ENCODE peak calls at places on chromosomes 11 and 22, in four cellular contexts. One of them, this sample, is unnamed.

GRCh38 chr22:29816128-29816527 is 21.9 kb downstream of the ASCC2 start:
- DNase-seq in GM10248: no peak
- DNase-seq in kidney tubule cell: no peak
- DNase-seq in astrocyte: no peak
- DNase-seq in this sample: no peak

GRCh38 chr11:43892851-43893250 is 12.2 kb downstream of the ALKBH3 start:
- DNase-seq in kidney tubule cell: no peak
- DNase-seq in astrocyte: no peak
- DNase-seq in GM10248: no peak
- DNase-seq in this sample: no peak

GRCh38 chr22:24703101-24703500 is 71.4 kb downstream of the PIWIL3 start:
- DNase-seq in kidney tubule cell: no peak
- DNase-seq in GM10248: no peak
- DNase-seq in astrocyte: no peak
- DNase-seq in this sample: no peak

GRCh38 chr11:117931971-117932370 is 2.8 kb upstream of the TMPRSS13 start:
- DNase-seq in GM10248: peak; percentile 75
- DNase-seq in kidney tubule cell: peak; percentile 22
- DNase-seq in astrocyte: no peak
- DNase-seq in this sample: no peak

GRCh38 chr11:77301510-77301909 is at the start of gene GDPD4:
- DNase-seq in GM10248: no peak
- DNase-seq in kidney tubule cell: no peak
- DNase-seq in astrocyte: no peak
- DNase-seq in this sample: no peak

GRCh38 chr11:34206598-34207300 is 101.3 kb downstream of the NAT10 start:
- DNase-seq in kidney tubule cell: no peak
- DNase-seq in GM10248: no peak
- DNase-seq in astrocyte: no peak
- DNase-seq in this sample: no peak

GRCh38 chr22:27318516-27318915 is 483.0 kb downstream of the MN1 start:
- DNase-seq in kidney tubule cell: peak; percentile 13
- DNase-seq in astrocyte: peak; percentile 91
- DNase-seq in GM10248: no peak
- DNase-seq in this sample: peak; percentile 72

GRCh38 chr22:47036936-47037485 is 274.6 kb downstream of the TBC1D22A start:
- DNase-seq in astrocyte: no peak
- DNase-seq in kidney tubule cell: no peak
- DNase-seq in GM10248: no peak
- DNase-seq in this sample: no peak

GRCh38 chr11:92917927-92918326 is 51.5 kb upstream of the MTNR1B start:
- DNase-seq in GM10248: no peak
- DNase-seq in astrocyte: no peak
- DNase-seq in kidney tubule cell: peak; percentile 23
- DNase-seq in this sample: no peak

GRCh38 chr11:69173925-69174591 is 18.3 kb downstream of the SMIM38 start:
- DNase-seq in kidney tubule cell: no peak
- DNase-seq in GM10248: no peak
- DNase-seq in astrocyte: peak; percentile 58
- DNase-seq in this sample: no peak

GRCh38 chr11:19827399-19828135 is 114.9 kb downstream of the NAV2 start:
- DNase-seq in astrocyte: no peak
- DNase-seq in kidney tubule cell: no peak
- DNase-seq in GM10248: no peak
- DNase-seq in this sample: no peak

GRCh38 chr11:118660646-118661424 is 18.6 kb downstream of the TREH start:
- DNase-seq in GM10248: no peak
- DNase-seq in astrocyte: no peak
- DNase-seq in kidney tubule cell: no peak
- DNase-seq in this sample: no peak

GRCh38 chr22:27267145-27267544 is 534.4 kb downstream of the MN1 start:
- DNase-seq in GM10248: no peak
- DNase-seq in astrocyte: peak; percentile 83
- DNase-seq in kidney tubule cell: no peak
- DNase-seq in this sample: no peak

GRCh38 chr11:45722144-45722543 is 56.7 kb upstream of the CHST1 start:
- DNase-seq in kidney tubule cell: no peak
- DNase-seq in astrocyte: no peak
- DNase-seq in GM10248: no peak
- DNase-seq in this sample: no peak

GRCh38 chr11:68928481-68928880 is 24.8 kb downstream of the IGHMBP2 start:
- DNase-seq in GM10248: no peak
- DNase-seq in kidney tubule cell: no peak
- DNase-seq in astrocyte: no peak
- DNase-seq in this sample: no peak

GRCh38 chr11:77088236-77089003 is 14.2 kb upstream of the OMP start:
- DNase-seq in GM10248: no peak
- DNase-seq in astrocyte: no peak
- DNase-seq in kidney tubule cell: no peak
- DNase-seq in this sample: no peak

GRCh38 chr11:110373061-110373702 is 56.6 kb upstream of the FDX1 start:
- DNase-seq in astrocyte: peak; percentile 26
- DNase-seq in kidney tubule cell: peak; percentile 46
- DNase-seq in GM10248: peak; percentile 68
- DNase-seq in this sample: no peak

GRCh38 chr11:64876226-64876750 is 2.1 kb downstream of the EHD1 start:
- DNase-seq in GM10248: no peak
- DNase-seq in astrocyte: no peak
- DNase-seq in kidney tubule cell: no peak
- DNase-seq in this sample: no peak

GRCh38 chr11:22466809-22467208 is 128.6 kb downstream of the SLC17A6 start:
- DNase-seq in kidney tubule cell: peak; percentile 87
- DNase-seq in GM10248: no peak
- DNase-seq in astrocyte: peak; percentile 100
- DNase-seq in this sample: peak; percentile 98

GRCh38 chr22:26549902-26550497 is 37.7 kb upstream of the TFIP11 start:
- DNase-seq in GM10248: no peak
- DNase-seq in kidney tubule cell: no peak
- DNase-seq in astrocyte: no peak
- DNase-seq in this sample: no peak

GRCh38 chr22:22248878-22249277 is 4.3 kb downstream of the VPREB1 start:
- DNase-seq in kidney tubule cell: no peak
- DNase-seq in astrocyte: no peak
- DNase-seq in GM10248: no peak
- DNase-seq in this sample: no peak

GRCh38 chr22:25053153-25053805 is 100.8 kb downstream of the KIAA1671 start:
- DNase-seq in kidney tubule cell: peak; percentile 81
- DNase-seq in GM10248: no peak
- DNase-seq in astrocyte: no peak
- DNase-seq in this sample: no peak

GRCh38 chr22:50694766-50695420 is 22.3 kb downstream of the SHANK3 start:
- DNase-seq in astrocyte: no peak
- DNase-seq in kidney tubule cell: no peak
- DNase-seq in GM10248: no peak
- DNase-seq in this sample: no peak

GRCh38 chr11:91078221-91078620 is 855.4 kb upstream of the CHORDC1 start:
- DNase-seq in astrocyte: no peak
- DNase-seq in kidney tubule cell: no peak
- DNase-seq in GM10248: no peak
- DNase-seq in this sample: no peak

GRCh38 chr11:121137005-121137404 is 36.0 kb downstream of the TECTA start:
- DNase-seq in GM10248: no peak
- DNase-seq in kidney tubule cell: no peak
- DNase-seq in astrocyte: no peak
- DNase-seq in this sample: no peak

GRCh38 chr22:30968015-30968923 is at the start of gene MORC2:
- DNase-seq in GM10248: no peak
- DNase-seq in kidney tubule cell: no peak
- DNase-seq in astrocyte: peak; percentile 38
- DNase-seq in this sample: peak; percentile 1

GRCh38 chr11:93330446-93330984 is at the start of gene DEUP1:
- DNase-seq in astrocyte: peak; percentile 1
- DNase-seq in kidney tubule cell: peak; percentile 37
- DNase-seq in GM10248: no peak
- DNase-seq in this sample: no peak

GRCh38 chr22:36822581-36822980 is 5.7 kb upstream of the PVALB start:
- DNase-seq in astrocyte: no peak
- DNase-seq in kidney tubule cell: no peak
- DNase-seq in GM10248: no peak
- DNase-seq in this sample: no peak

This sample was measured in skeletal muscle cell.